ENCODE peak calls at places on chromosomes 3 and 15, in six cellular contexts. P is WTC11, O is lower leg skin, W is heart right ventricle, C is cardiac muscle cell, S is AG09319. X is an unnamed sample.

GRCh38 chr3:129116482-129116946 is 5.1 kb downstream of the RAB43 start:
- DNase-seq in P (no peak), O (no peak), W (no peak), C (peak), S (no peak), X (no peak)

GRCh38 chr3:45110185-45110833 is 35.9 kb downstream of the CDCP1 start:
- DNase-seq in P (no peak), O (no peak), W (no peak), C (no peak), S (no peak), X (no peak)

GRCh38 chr15:44193651-44194396 is 1.2 kb downstream of the FRMD5 start:
- DNase-seq in P (peak), O (no peak), W (no peak), C (peak), S (no peak), X (no peak)

GRCh38 chr15:70523192-70523591 is 240.2 kb downstream of the UACA start:
- DNase-seq in P (no peak), O (no peak), W (no peak), C (no peak), S (no peak), X (no peak)

GRCh38 chr15:68636256-68636655 is 57.5 kb downstream of the CORO2B start:
- DNase-seq in P (no peak), O (no peak), W (no peak), C (no peak), S (no peak), X (no peak)

GRCh38 chr15:75578948-75579908 is at the start of gene PTPN9:
- DNase-seq in P (peak), O (peak), W (peak), C (peak), S (peak), X (peak)

GRCh38 chr3:117399311-117400068 is 689.9 kb downstream of the TUSC7 start:
- DNase-seq in P (no peak), O (no peak), W (no peak), C (peak), S (peak), X (no peak)

GRCh38 chr3:189563841-189564563 is 67.2 kb upstream of the TP63 start:
- DNase-seq in P (no peak), O (no peak), W (no peak), C (peak), S (peak), X (no peak)

GRCh38 chr3:87311309-87311708 is 34.9 kb upstream of the POU1F1 start:
- DNase-seq in P (no peak), O (no peak), W (no peak), C (no peak), S (no peak), X (no peak)

GRCh38 chr3:56754753-56755365 is 46.9 kb downstream of the ARHGEF3 start:
- DNase-seq in P (no peak), O (no peak), W (no peak), C (no peak), S (no peak), X (no peak)

GRCh38 chr3:111872948-111873347 is 13.9 kb downstream of the PHLDB2 start:
- DNase-seq in P (no peak), O (no peak), W (no peak), C (no peak), S (no peak), X (no peak)

GRCh38 chr3:122974764-122975162 is 52.8 kb downstream of the SEMA5B start:
- DNase-seq in P (no peak), O (no peak), W (peak), C (peak), S (no peak), X (peak)

GRCh38 chr3:11602441-11602840 is 41.3 kb downstream of the VGLL4 start:
- DNase-seq in P (no peak), O (no peak), W (no peak), C (no peak), S (no peak), X (no peak)

GRCh38 chr3:14555835-14556234 is 15.7 kb upstream of the GRIP2 start:
- DNase-seq in P (peak), O (no peak), W (peak), C (no peak), S (no peak), X (no peak)

GRCh38 chr3:10917176-10917575 is 75.4 kb upstream of the SLC6A1 start:
- DNase-seq in P (no peak), O (no peak), W (no peak), C (no peak), S (no peak), X (no peak)

GRCh38 chr3:21913791-21914190 is 162.8 kb upstream of the ZNF385D start:
- DNase-seq in P (no peak), O (no peak), W (no peak), C (peak), S (peak), X (no peak)

GRCh38 chr3:17577795-17578520 is 164.5 kb downstream of the TBC1D5 start:
- DNase-seq in P (no peak), O (no peak), W (no peak), C (peak), S (no peak), X (no peak)

GRCh38 chr3:140595295-140595694 is 82.6 kb upstream of the TRIM42 start:
- DNase-seq in P (no peak), O (no peak), W (no peak), C (peak), S (no peak), X (no peak)

DNA sequence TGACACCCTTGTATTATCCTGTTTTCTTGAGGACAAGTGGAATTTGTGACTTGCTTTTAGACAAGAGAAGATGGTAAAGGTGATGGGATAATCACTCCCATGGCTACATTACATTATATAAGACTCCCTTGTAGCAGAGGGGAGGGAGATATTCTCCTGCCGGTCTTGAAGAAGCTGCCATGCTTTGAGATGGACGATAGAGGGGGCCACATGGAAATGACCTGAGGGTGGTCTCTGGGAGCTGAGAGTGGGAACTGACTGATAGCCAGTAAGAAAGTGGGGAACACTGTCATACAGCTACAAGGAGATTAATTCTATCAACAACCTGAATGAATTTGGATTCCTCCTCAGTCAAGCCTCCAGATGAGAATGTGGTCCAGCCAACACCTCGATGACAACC is 540.1 kb downstream of the NTRK3 start:
- DNase-seq in P (peak), O (no peak), W (no peak), C (no peak), S (no peak), X (no peak)
- TF ChIP-seq CTCF in P (peak), O (no peak), W (no peak), C (no peak), S (no peak), X (no peak)

GRCh38 chr15:52185151-52185561 is 6.0 kb downstream of the GNB5 start:
- DNase-seq in P (no peak), O (no peak), W (no peak), C (no peak), S (no peak), X (no peak)

GRCh38 chr15:52181938-52182780 is 9.0 kb downstream of the GNB5 start:
- DNase-seq in P (no peak), O (no peak), W (no peak), C (peak), S (no peak), X (no peak)

GRCh38 chr15:52180851-52181450 is 10.2 kb downstream of the GNB5 start:
- DNase-seq in P (no peak), O (no peak), W (no peak), C (no peak), S (no peak), X (no peak)

GRCh38 chr15:52184721-52185120 is 6.5 kb downstream of the GNB5 start:
- DNase-seq in P (no peak), O (no peak), W (no peak), C (no peak), S (no peak), X (no peak)

DNA sequence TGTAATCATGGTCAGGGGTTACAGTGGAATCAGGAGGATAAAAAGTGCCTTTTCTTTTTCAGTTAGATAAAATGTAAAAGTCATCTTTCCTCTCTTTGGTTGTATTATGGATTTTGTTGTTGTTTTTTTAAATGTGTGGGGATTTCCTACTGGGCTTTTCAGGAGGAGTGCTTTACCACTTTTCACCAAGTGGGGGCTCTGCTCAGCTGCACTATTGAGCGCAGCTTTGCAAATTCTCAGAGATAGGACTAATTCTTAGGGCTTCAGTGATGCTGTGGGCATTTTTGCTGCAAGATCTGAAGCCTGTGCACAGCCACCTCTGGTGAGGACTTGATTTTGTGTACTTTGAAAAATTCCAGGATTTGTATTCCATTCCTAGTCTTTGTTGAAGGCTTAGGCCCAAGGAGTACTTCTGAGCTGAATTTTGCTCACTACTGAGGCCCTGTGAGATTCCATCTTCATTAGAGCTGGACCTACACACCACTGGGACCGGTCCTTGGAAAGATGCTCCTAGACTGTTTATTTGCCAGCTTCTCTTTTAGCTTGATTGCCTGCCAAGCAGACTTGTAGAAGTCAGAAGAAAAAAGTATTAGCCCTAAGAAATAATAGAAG is 7.5 kb downstream of the GNB5 start:
- DNase-seq in P (peak), O (no peak), W (no peak), C (peak), S (no peak), X (no peak)
- TF ChIP-seq CTCF in P (peak), O (no peak), W (peak), C (peak), S (peak), X (peak)

GRCh38 chr3:172276103-172276502 is 172.2 kb downstream of the GHSR start:
- DNase-seq in P (no peak), O (no peak), W (no peak), C (no peak), S (no peak), X (no peak)
- TF ChIP-seq CTCF in P (no peak), O (no peak), W (peak), C (no peak), S (peak), X (no peak)

GRCh38 chr15:33218071-33218491 is 23.6 kb upstream of the FMN1 start:
- DNase-seq in P (no peak), O (no peak), W (no peak), C (no peak), S (no peak), X (no peak)

GRCh38 chr15:33211409-33211808 is 16.9 kb upstream of the FMN1 start:
- DNase-seq in P (no peak), O (peak), W (no peak), C (no peak), S (no peak), X (peak)

GRCh38 chr15:33215941-33216872 is 21.7 kb upstream of the FMN1 start:
- DNase-seq in P (no peak), O (no peak), W (no peak), C (peak), S (no peak), X (no peak)
- TF ChIP-seq CTCF in P (peak), O (no peak), W (peak), C (peak), S (peak), X (no peak)

DNA sequence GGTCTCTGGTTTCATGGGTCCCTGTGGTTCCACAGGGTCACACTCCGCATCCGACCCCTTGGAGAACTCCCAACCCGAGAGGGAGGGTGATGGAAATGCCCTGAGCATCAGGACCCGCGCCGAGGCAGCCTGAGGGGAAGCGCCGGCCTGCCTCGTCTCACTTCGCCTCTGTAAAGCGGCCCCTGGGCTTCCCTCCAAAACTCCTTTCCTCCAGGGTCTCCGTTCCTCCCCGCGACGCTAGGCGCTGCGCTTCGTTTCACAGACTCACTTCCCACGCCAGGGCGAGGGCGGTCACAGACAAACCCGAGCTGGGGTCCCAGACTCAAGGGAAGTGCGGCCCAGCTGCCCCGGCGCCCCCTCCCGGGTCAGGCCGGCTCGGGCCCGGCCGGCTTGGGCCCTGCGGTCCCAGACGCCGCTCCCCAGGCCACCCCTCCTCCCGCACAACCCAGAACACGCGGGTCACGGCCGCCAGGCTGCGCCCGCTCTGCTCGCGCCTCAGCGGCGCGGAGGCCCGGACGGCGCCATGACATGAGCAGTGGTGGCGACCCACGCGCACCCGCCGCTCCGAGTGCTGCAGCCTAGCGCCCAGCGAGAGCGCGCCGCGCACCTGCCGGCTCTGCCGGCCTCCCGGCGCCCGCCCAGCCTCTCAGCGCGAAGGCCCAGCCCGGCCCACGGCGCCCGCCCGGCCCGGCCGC is 619 bp downstream of the NUP210 start:
- DNase-seq in P (peak), O (no peak), W (peak), C (no peak), S (no peak), X (no peak)
- TF ChIP-seq CTCF in P (no peak), O (no peak), W (no peak), C (no peak), S (no peak), X (no peak)

DNA sequence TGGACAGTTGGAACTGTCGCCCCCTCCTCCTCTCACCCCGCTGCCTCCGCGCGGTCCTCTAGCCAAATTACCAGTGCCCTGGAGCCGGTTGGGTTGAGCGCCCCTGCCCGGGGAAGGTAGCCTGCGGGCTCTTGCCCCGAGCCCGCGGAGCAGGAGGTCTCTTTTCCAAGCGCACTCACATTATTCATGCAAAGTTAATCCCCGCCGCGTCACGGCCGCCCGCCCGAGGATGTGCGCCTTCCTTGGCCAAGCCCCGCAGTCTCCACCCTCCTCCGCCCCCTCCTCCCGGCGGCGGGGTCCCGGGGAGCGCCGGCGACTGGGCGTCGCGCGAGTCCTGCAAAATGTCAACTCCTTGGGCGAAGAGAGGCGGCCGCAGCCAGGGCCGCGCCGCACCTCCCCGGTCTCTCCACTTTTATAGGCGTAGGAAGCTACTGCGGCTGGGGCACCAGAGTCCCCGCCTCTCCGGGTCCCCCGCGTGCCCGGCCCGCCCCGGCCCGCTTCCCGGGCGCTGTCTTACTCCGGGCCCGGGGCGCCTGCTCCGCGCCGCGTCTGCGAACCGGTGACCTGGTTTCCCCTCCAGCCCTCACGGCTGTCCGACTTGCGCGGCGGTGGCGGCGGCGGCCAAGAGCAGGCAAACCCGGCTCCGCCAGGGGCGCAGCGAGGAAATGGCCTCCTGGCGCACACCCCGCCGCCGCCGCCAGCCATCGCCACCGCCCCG is at the start of gene THRB:
- DNase-seq in P (peak), O (peak), W (peak), C (peak), S (no peak), X (peak)
- TF ChIP-seq CTCF in P (no peak), O (no peak), W (peak), C (peak), S (peak), X (peak)

DNA sequence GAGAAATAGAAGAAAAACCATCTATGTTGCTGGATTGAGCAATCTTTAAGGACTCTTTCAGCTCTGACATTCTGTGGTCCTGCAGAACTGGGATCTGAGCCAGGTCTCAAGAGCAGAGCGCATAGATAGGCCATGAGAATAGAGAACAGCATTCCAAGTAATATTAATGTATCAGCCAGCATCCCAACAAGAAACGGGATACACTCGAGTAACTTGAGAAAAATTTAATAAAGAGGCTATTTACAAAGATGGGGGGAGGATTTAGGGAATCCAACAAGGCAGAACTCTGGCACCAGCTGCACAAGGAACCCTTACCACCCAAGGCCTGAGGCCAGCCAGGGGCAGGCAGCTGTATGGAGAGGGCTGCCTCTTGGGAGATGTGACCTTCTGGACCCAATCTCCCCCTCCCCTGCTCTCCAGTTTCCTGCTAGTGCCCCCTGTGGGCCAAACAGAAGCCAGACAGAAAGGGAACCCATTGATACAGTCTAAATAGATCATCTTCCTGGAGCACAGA is 8.2 kb downstream of the TMOD2 start:
- DNase-seq in P (peak), O (no peak), W (peak), C (peak), S (peak), X (peak)
- TF ChIP-seq CTCF in P (peak), O (no peak), W (peak), C (peak), S (peak), X (no peak)

GRCh38 chr15:72375501-72375845 is 341 bp downstream of the HEXA start:
- DNase-seq in P (no peak), O (peak), W (no peak), C (no peak), S (no peak), X (peak)
- TF ChIP-seq CTCF in P (no peak), O (no peak), W (no peak), C (no peak), S (no peak), X (no peak)

DNA sequence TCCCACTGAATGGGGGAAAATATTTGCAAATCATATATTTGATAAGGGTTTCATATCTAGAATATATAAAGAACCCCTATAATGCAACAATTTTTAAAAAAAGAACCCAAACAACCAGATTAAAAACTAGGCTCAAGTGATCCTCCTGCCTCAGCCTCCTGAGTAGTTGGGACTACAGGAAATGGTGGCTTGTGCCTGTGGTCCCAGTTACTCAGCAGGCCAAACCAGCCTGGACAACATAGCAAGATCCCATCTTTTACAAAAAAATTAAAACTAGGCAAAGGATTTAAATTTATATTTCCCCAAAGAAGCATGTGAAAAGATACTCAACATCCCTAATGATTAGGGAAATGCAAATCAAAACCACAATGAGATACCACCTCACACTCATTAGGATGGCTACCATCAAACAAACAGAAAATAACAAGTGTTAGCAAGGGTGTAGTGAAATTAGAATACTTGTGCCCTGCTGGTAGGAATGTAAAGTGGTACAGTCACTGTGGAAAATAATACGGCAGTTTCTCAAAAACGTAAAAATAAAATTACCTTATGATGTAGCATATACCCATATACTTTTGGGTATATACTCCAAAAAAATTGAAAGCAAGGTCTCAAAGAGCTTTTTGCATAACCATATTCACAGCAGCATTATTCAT is 19.7 kb downstream of the TFDP2 start:
- DNase-seq in P (no peak), O (no peak), W (no peak), C (no peak), S (no peak), X (no peak)
- TF ChIP-seq CTCF in P (no peak), O (no peak), W (no peak), C (peak), S (peak), X (no peak)

GRCh38 chr3:157201648-157202278 is 41.8 kb upstream of the CCNL1 start:
- DNase-seq in P (no peak), O (no peak), W (no peak), C (peak), S (peak), X (no peak)
- TF ChIP-seq CTCF in P (peak), O (no peak), W (peak), C (peak), S (peak), X (peak)

X was measured in tibial artery.